ENCODE peak calls at places on chromosomes 1 and 21, in seven cellular contexts. One of them, this sample, is unnamed.

GRCh38 chr1:198883184-198883583 is 244.3 kb downstream of the PTPRC start:
- DNase-seq in GM13976: no peak
- DNase-seq in astrocyte of the spinal cord: no peak
- DNase-seq in lung: no peak
- DNase-seq in Calu3: no peak
- DNase-seq in heart right ventricle: no peak
- DNase-seq in endothelial cell: no peak
- DNase-seq in this sample: no peak

GRCh38 chr1:165827199-165828102 is at the start of gene UCK2:
- DNase-seq in GM13976: peak; percentile 92
- DNase-seq in astrocyte of the spinal cord: peak; percentile 77
- DNase-seq in lung: peak; percentile 72
- DNase-seq in Calu3: peak; percentile 87
- DNase-seq in heart right ventricle: peak; percentile 78
- DNase-seq in endothelial cell: peak; percentile 81
- DNase-seq in this sample: peak; percentile 86

GRCh38 chr1:200869376-200869752 is 3.4 kb upstream of the GPR25 start:
- DNase-seq in GM13976: no peak
- DNase-seq in astrocyte of the spinal cord: no peak
- DNase-seq in lung: no peak
- DNase-seq in Calu3: no peak
- DNase-seq in heart right ventricle: no peak
- DNase-seq in endothelial cell: no peak
- DNase-seq in this sample: no peak

GRCh38 chr1:60903591-60903990 is 178.8 kb upstream of the NFIA start:
- DNase-seq in GM13976: no peak
- DNase-seq in astrocyte of the spinal cord: peak; percentile 49
- DNase-seq in lung: no peak
- DNase-seq in Calu3: no peak
- DNase-seq in heart right ventricle: peak; percentile 67
- DNase-seq in endothelial cell: no peak
- DNase-seq in this sample: peak; percentile 81

GRCh38 chr1:68321084-68321685 is 88.9 kb upstream of the WLS start:
- DNase-seq in GM13976: no peak
- DNase-seq in astrocyte of the spinal cord: peak; percentile 76
- DNase-seq in lung: peak; percentile 70
- DNase-seq in Calu3: peak; percentile 84
- DNase-seq in heart right ventricle: peak; percentile 64
- DNase-seq in endothelial cell: peak; percentile 68
- DNase-seq in this sample: peak; percentile 65

GRCh38 chr1:19619697-19620384 is 24.3 kb upstream of the NBL1 start:
- DNase-seq in GM13976: no peak
- DNase-seq in astrocyte of the spinal cord: no peak
- DNase-seq in lung: no peak
- DNase-seq in Calu3: no peak
- DNase-seq in heart right ventricle: no peak
- DNase-seq in endothelial cell: no peak
- DNase-seq in this sample: no peak

GRCh38 chr1:15090373-15090772 is 63.2 kb upstream of the TMEM51 start:
- DNase-seq in GM13976: no peak
- DNase-seq in astrocyte of the spinal cord: no peak
- DNase-seq in lung: peak; percentile 91
- DNase-seq in Calu3: peak; percentile 91
- DNase-seq in heart right ventricle: no peak
- DNase-seq in endothelial cell: peak; percentile 86
- DNase-seq in this sample: no peak

GRCh38 chr1:184972281-184973055 is 1.8 kb downstream of the NIBAN1 start:
- DNase-seq in GM13976: no peak
- DNase-seq in astrocyte of the spinal cord: peak; percentile 58
- DNase-seq in lung: no peak
- DNase-seq in Calu3: no peak
- DNase-seq in heart right ventricle: no peak
- DNase-seq in endothelial cell: no peak
- DNase-seq in this sample: no peak

GRCh38 chr1:16236091-16236494 is 890 bp downstream of the CPLANE2 start:
- DNase-seq in GM13976: peak; percentile 57
- DNase-seq in astrocyte of the spinal cord: peak; percentile 22
- DNase-seq in lung: peak; percentile 53
- DNase-seq in Calu3: peak; percentile 61
- DNase-seq in heart right ventricle: no peak
- DNase-seq in endothelial cell: no peak
- DNase-seq in this sample: no peak
- TF ChIP-seq CTCF in GM13976: peak; percentile 5
- TF ChIP-seq CTCF in astrocyte of the spinal cord: no peak
- TF ChIP-seq CTCF in lung: peak; percentile 14
- TF ChIP-seq CTCF in Calu3: peak; percentile 35
- TF ChIP-seq CTCF in heart right ventricle: no peak
- TF ChIP-seq CTCF in endothelial cell: peak; percentile 22
- TF ChIP-seq CTCF in this sample: no peak

GRCh38 chr1:44648514-44649250 is 25.6 kb downstream of the TMEM53 start:
- DNase-seq in GM13976: no peak
- DNase-seq in astrocyte of the spinal cord: no peak
- DNase-seq in lung: no peak
- DNase-seq in Calu3: no peak
- DNase-seq in heart right ventricle: no peak
- DNase-seq in endothelial cell: no peak
- DNase-seq in this sample: no peak
- TF ChIP-seq CTCF in GM13976: no peak
- TF ChIP-seq CTCF in astrocyte of the spinal cord: no peak
- TF ChIP-seq CTCF in lung: no peak
- TF ChIP-seq CTCF in Calu3: no peak
- TF ChIP-seq CTCF in heart right ventricle: no peak
- TF ChIP-seq CTCF in endothelial cell: no peak
- TF ChIP-seq CTCF in this sample: no peak

GRCh38 chr1:91605566-91605965 is 104.9 kb downstream of the CDC7 start:
- DNase-seq in GM13976: no peak
- DNase-seq in astrocyte of the spinal cord: no peak
- DNase-seq in lung: no peak
- DNase-seq in Calu3: no peak
- DNase-seq in heart right ventricle: no peak
- DNase-seq in endothelial cell: no peak
- DNase-seq in this sample: no peak
- TF ChIP-seq CTCF in GM13976: no peak
- TF ChIP-seq CTCF in astrocyte of the spinal cord: no peak
- TF ChIP-seq CTCF in lung: no peak
- TF ChIP-seq CTCF in Calu3: no peak
- TF ChIP-seq CTCF in heart right ventricle: no peak
- TF ChIP-seq CTCF in endothelial cell: no peak
- TF ChIP-seq CTCF in this sample: no peak

DNA sequence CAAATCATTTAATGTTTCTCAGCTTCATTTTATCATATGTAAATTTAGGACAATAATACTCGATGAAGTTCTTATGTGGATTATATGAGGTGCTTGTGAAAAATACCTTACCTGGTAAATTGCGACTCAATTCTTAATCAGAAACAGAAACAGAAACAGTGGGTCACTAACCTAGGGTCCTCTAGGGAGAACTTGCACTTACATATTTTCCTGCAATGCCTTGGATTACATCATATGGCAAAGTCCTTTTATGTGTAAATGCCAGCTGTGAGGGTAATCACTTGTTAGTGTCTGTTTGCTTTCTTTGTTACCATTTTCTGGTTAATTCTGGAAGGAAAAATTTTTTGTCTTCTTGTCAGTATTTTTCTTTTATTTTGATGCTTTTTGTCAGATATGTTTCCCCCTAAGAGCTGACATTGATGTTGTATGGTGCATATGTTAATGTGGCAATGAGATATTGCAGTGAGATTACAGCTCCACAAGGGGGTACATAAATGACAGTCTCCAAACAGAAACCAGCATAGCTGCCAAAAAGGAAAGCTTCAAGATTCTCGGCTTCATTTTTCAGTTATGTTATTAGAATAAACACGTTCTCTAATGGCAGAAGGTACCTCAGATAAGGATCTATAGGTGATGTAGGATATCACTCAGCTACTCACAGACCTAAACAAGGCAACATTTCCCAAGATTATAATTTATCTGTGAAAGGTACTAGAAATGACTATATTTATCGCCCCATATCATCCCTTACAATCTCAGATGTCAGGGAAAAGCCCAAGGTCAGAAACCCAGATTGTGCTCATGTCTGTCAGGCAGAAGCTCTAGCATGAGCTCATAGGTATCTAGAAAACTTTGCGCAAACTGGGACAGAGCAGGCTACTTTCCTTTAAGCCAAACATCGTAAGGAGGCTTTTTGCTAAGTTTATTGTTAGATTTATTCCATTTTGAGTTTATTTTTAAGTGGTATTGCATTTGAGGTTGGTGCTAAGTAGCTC is 119.9 kb downstream of the FASLG start:
- DNase-seq in GM13976: peak; percentile 18
- DNase-seq in astrocyte of the spinal cord: no peak
- DNase-seq in lung: no peak
- DNase-seq in Calu3: no peak
- DNase-seq in heart right ventricle: no peak
- DNase-seq in endothelial cell: no peak
- DNase-seq in this sample: no peak
- TF ChIP-seq CTCF in GM13976: peak; percentile 15
- TF ChIP-seq CTCF in astrocyte of the spinal cord: no peak
- TF ChIP-seq CTCF in lung: no peak
- TF ChIP-seq CTCF in Calu3: no peak
- TF ChIP-seq CTCF in heart right ventricle: no peak
- TF ChIP-seq CTCF in endothelial cell: no peak
- TF ChIP-seq CTCF in this sample: no peak

DNA sequence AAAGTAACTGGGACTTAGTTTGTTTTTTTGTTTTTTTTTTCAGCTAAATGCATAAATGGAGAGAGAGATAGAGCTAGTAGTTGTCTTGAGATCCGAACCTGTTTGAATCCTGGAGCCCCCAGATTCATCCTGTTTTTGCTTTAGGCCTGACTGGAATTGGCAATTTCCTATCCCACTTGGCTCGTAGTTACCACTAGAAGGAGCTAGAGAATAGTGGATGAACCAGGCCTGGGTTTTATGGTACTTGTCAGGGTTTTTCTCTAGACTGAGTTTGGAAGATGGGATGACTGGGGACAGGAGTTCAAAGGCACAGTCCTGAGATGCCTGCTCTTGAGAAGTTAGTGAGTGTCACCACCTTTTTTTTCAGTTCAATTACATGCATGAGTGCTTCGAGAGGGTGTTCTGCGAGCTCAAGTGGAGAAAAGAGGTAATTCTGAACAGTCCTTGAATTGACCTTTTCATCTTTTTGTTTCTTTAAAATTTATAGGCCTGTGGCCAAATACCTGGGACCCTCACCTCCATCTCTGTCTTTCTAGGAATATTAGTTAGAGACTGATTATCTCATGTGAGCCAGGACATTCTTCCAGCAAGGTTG is 23.4 kb downstream of the CELF3 start:
- DNase-seq in GM13976: no peak
- DNase-seq in astrocyte of the spinal cord: peak; percentile 46
- DNase-seq in lung: no peak
- DNase-seq in Calu3: peak; percentile 34
- DNase-seq in heart right ventricle: no peak
- DNase-seq in endothelial cell: no peak
- DNase-seq in this sample: no peak
- TF ChIP-seq CTCF in GM13976: peak; percentile 29
- TF ChIP-seq CTCF in astrocyte of the spinal cord: peak; percentile 79
- TF ChIP-seq CTCF in lung: no peak
- TF ChIP-seq CTCF in Calu3: peak; percentile 39
- TF ChIP-seq CTCF in heart right ventricle: no peak
- TF ChIP-seq CTCF in endothelial cell: no peak
- TF ChIP-seq CTCF in this sample: peak; percentile 34

DNA sequence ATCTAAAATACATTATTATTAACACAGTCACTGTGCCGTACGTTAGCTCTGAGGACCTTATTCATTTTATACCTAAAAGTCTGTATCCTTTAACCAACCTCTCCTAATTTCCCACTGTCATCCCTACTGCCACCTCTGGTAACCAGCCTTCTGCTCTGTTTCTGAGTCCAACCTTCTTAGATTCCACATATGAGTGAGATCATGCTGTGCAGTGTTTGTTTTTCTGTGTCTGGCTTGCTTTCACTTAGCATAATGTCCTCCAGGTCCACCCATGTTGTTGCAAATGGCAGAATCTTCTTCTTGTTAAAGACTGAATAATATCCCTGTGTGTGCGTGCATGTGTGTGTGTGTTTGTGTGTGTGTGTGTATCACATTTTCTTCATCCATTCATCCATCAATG is 64.2 kb downstream of the ETS2 start:
- DNase-seq in GM13976: no peak
- DNase-seq in astrocyte of the spinal cord: peak; percentile 59
- DNase-seq in lung: no peak
- DNase-seq in Calu3: no peak
- DNase-seq in heart right ventricle: no peak
- DNase-seq in endothelial cell: no peak
- DNase-seq in this sample: no peak
- TF ChIP-seq CTCF in GM13976: no peak
- TF ChIP-seq CTCF in astrocyte of the spinal cord: peak; percentile 7
- TF ChIP-seq CTCF in lung: no peak
- TF ChIP-seq CTCF in Calu3: no peak
- TF ChIP-seq CTCF in heart right ventricle: no peak
- TF ChIP-seq CTCF in endothelial cell: no peak
- TF ChIP-seq CTCF in this sample: no peak

GRCh38 chr1:202505356-202505755 is 156.9 kb downstream of the PPP1R12B start:
- DNase-seq in GM13976: no peak
- DNase-seq in astrocyte of the spinal cord: peak; percentile 83
- DNase-seq in lung: no peak
- DNase-seq in Calu3: no peak
- DNase-seq in heart right ventricle: no peak
- DNase-seq in endothelial cell: no peak
- DNase-seq in this sample: no peak

GRCh38 chr1:202498542-202498941 is 150.0 kb downstream of the PPP1R12B start:
- DNase-seq in GM13976: no peak
- DNase-seq in astrocyte of the spinal cord: no peak
- DNase-seq in lung: no peak
- DNase-seq in Calu3: no peak
- DNase-seq in heart right ventricle: no peak
- DNase-seq in endothelial cell: no peak
- DNase-seq in this sample: no peak

GRCh38 chr1:202501281-202501680 is 152.8 kb downstream of the PPP1R12B start:
- DNase-seq in GM13976: peak; percentile 7
- DNase-seq in astrocyte of the spinal cord: peak; percentile 43
- DNase-seq in lung: no peak
- DNase-seq in Calu3: peak; percentile 24
- DNase-seq in heart right ventricle: no peak
- DNase-seq in endothelial cell: no peak
- DNase-seq in this sample: no peak
- TF ChIP-seq CTCF in GM13976: peak; percentile 21
- TF ChIP-seq CTCF in astrocyte of the spinal cord: peak; percentile 38
- TF ChIP-seq CTCF in lung: peak; percentile 44
- TF ChIP-seq CTCF in Calu3: peak; percentile 29
- TF ChIP-seq CTCF in heart right ventricle: peak; percentile 34
- TF ChIP-seq CTCF in endothelial cell: no peak
- TF ChIP-seq CTCF in this sample: no peak

This sample was measured in glutamatergic neuron.